ENCODE peak calls at places on chromosomes 6 and 20, in ten cellular contexts. Y is transverse colon, K is stomach, F is sigmoid colon, L is ovary, V is HepG2, U is suprapubic skin, B is H1, D is K562, A is SK-N-SH. M is an unnamed sample. For H3K27me3, the result is how much of the 10 kb centered on the place peaks cover.

GRCh38 chr6:87436435-87436834 is 28.7 kb downstream of the CFAP206 start:
- DNase-seq in Y (peak), K (peak), F (no peak), L (no peak), V (peak), U (no peak), B (peak), D (peak), A (no peak), M (no peak)

GRCh38 chr6:132964101-132964867 is 149.9 kb downstream of the RPS12 start:
- DNase-seq in Y (no peak), K (no peak), F (no peak), L (no peak), V (peak), U (no peak), B (no peak), D (peak), A (peak), M (no peak)

GRCh38 chr6:70379473-70380013 is 33.8 kb upstream of the FAM135A start:
- DNase-seq in Y (no peak), K (no peak), F (no peak), L (no peak), V (no peak), U (no peak), B (no peak), D (no peak), A (no peak), M (no peak)

GRCh38 chr6:163151212-163151611 is 263.3 kb upstream of the QKI start:
- DNase-seq in Y (no peak), K (no peak), F (no peak), L (no peak), V (no peak), U (no peak), B (no peak), D (no peak), A (no peak), M (no peak)

GRCh38 chr6:41122373-41122772 is 31.8 kb downstream of the TREML1 start:
- DNase-seq in Y (no peak), K (no peak), F (no peak), L (no peak), V (no peak), U (no peak), B (no peak), D (no peak), A (no peak), M (no peak)

GRCh38 chr20:63828545-63828944 is 2.5 kb downstream of the ZBTB46 start:
- DNase-seq in Y (no peak), K (no peak), F (no peak), L (no peak), V (no peak), U (no peak), B (no peak), D (no peak), A (no peak), M (no peak)

GRCh38 chr6:44110005-44110681 is 17.1 kb downstream of the MRPL14 start:
- DNase-seq in Y (no peak), K (no peak), F (no peak), L (no peak), V (no peak), U (no peak), B (no peak), D (no peak), A (no peak), M (no peak)

GRCh38 chr6:56849876-56850275 is 105.0 kb upstream of the BEND6 start:
- DNase-seq in Y (no peak), K (no peak), F (no peak), L (peak), V (no peak), U (no peak), B (no peak), D (no peak), A (no peak), M (no peak)

GRCh38 chr6:13302751-13303667 is 25.3 kb downstream of the TBC1D7 start:
- DNase-seq in Y (peak), K (peak), F (peak), L (no peak), V (peak), U (peak), B (no peak), D (peak), A (no peak), M (no peak)

GRCh38 chr6:96704713-96705112 is 132.6 kb downstream of the GPR63 start:
- DNase-seq in Y (no peak), K (no peak), F (no peak), L (no peak), V (no peak), U (no peak), B (no peak), D (no peak), A (no peak), M (no peak)

GRCh38 chr6:15893556-15894253 is 230.9 kb upstream of the DTNBP1 start:
- DNase-seq in Y (no peak), K (no peak), F (no peak), L (no peak), V (peak), U (no peak), B (no peak), D (peak), A (no peak), M (no peak)

GRCh38 chr20:45629496-45630100 is at the start of gene WFDC10A:
- DNase-seq in Y (peak), K (peak), F (no peak), L (no peak), V (peak), U (no peak), B (peak), D (peak), A (peak), M (peak)

GRCh38 chr6:87154641-87155271 is 609 bp upstream of the ZNF292 start:
- DNase-seq in Y (no peak), K (no peak), F (no peak), L (no peak), V (no peak), U (no peak), B (no peak), D (peak), A (peak), M (no peak)

GRCh38 chr6:33116881-33117711 is 41.3 kb downstream of the HLA-DPB1 start:
- DNase-seq in Y (no peak), K (no peak), F (no peak), L (no peak), V (no peak), U (no peak), B (peak), D (no peak), A (peak), M (no peak)

GRCh38 chr20:57482148-57482547 is 42.8 kb downstream of the CTCFL start:
- DNase-seq in Y (no peak), K (no peak), F (no peak), L (no peak), V (no peak), U (no peak), B (no peak), D (no peak), A (no peak), M (no peak)

GRCh38 chr6:32627831-32628230 is 9.4 kb upstream of the HLA-DQA1 start:
- DNase-seq in Y (peak), K (peak), F (no peak), L (no peak), V (no peak), U (no peak), B (no peak), D (no peak), A (no peak), M (no peak)

GRCh38 chr6:73375216-73375615 is 5.5 kb upstream of the OOEP start:
- DNase-seq in Y (no peak), K (no peak), F (no peak), L (no peak), V (peak), U (no peak), B (no peak), D (no peak), A (no peak), M (no peak)

GRCh38 chr6:134873500-134874388 is 76.2 kb downstream of the ALDH8A1 start:
- DNase-seq in Y (peak), K (peak), F (no peak), L (no peak), V (no peak), U (no peak), B (no peak), D (no peak), A (no peak), M (no peak)

GRCh38 chr20:40314278-40314677 is 374.8 kb downstream of the MAFB start:
- DNase-seq in Y (no peak), K (no peak), F (no peak), L (no peak), V (no peak), U (no peak), B (no peak), D (no peak), A (no peak), M (no peak)

GRCh38 chr6:37273697-37274096 is 15.8 kb upstream of the TMEM217 start:
- DNase-seq in Y (no peak), K (no peak), F (no peak), L (no peak), V (no peak), U (no peak), B (no peak), D (no peak), A (no peak), M (no peak)

GRCh38 chr6:152314483-152314832 is 322.7 kb downstream of the SYNE1 start:
- DNase-seq in Y (no peak), K (no peak), F (no peak), L (no peak), V (no peak), U (no peak), B (no peak), D (no peak), A (no peak), M (no peak)

GRCh38 chr6:88244721-88245120 is 78.6 kb upstream of the CNR1 start:
- DNase-seq in Y (no peak), K (no peak), F (no peak), L (no peak), V (no peak), U (no peak), B (no peak), D (no peak), A (no peak), M (no peak)

GRCh38 chr6:16334671-16335070 is 96.3 kb downstream of the GMPR start:
- DNase-seq in Y (peak), K (no peak), F (peak), L (peak), V (no peak), U (peak), B (no peak), D (no peak), A (no peak), M (peak)

GRCh38 chr6:20631525-20631924 is 97.3 kb downstream of the CDKAL1 start:
- DNase-seq in Y (no peak), K (no peak), F (no peak), L (no peak), V (no peak), U (no peak), B (no peak), D (no peak), A (no peak), M (no peak)

GRCh38 chr6:18504232-18504596 is 117.1 kb downstream of the RNF144B start:
- DNase-seq in Y (no peak), K (no peak), F (no peak), L (no peak), V (no peak), U (no peak), B (no peak), D (no peak), A (no peak), M (no peak)

GRCh38 chr6:121592955-121593665 is 157.7 kb downstream of the GJA1 start:
- DNase-seq in Y (no peak), K (no peak), F (no peak), L (no peak), V (no peak), U (no peak), B (no peak), D (no peak), A (peak), M (no peak)

GRCh38 chr6:11653028-11653583 is 115.6 kb downstream of the TMEM170B start:
- DNase-seq in Y (no peak), K (no peak), F (no peak), L (peak), V (peak), U (no peak), B (peak), D (peak), A (no peak), M (no peak)

GRCh38 chr6:26131618-26132017 is 44.4 kb downstream of the HFE start:
- DNase-seq in Y (no peak), K (no peak), F (no peak), L (no peak), V (no peak), U (no peak), B (no peak), D (no peak), A (no peak), M (no peak)

GRCh38 chr6:113697642-113698410 is 159.3 kb upstream of the MARCKS start:
- DNase-seq in Y (no peak), K (no peak), F (no peak), L (no peak), V (no peak), U (no peak), B (no peak), D (no peak), A (no peak), M (no peak)

GRCh38 chr6:72616406-72617015 is 5.4 kb upstream of the KCNQ5 start:
- DNase-seq in Y (no peak), K (no peak), F (no peak), L (no peak), V (peak), U (no peak), B (no peak), D (no peak), A (peak), M (no peak)

GRCh38 chr20:51462566-51463276 is 79.8 kb downstream of the NFATC2 start:
- DNase-seq in Y (peak), K (no peak), F (peak), L (peak), V (no peak), U (peak), B (no peak), D (no peak), A (peak), M (peak)

GRCh38 chr6:30615958-30616810 is 859 bp downstream of the PPP1R10 start:
- DNase-seq in Y (no peak), K (no peak), F (peak), L (no peak), V (peak), U (no peak), B (no peak), D (peak), A (no peak), M (peak)

GRCh38 chr6:157760589-157761330 is 62.3 kb upstream of the SNX9 start:
- DNase-seq in Y (no peak), K (no peak), F (no peak), L (no peak), V (no peak), U (no peak), B (no peak), D (no peak), A (no peak), M (no peak)

GRCh38 chr6:73694711-73695411 is 1.1 kb upstream of the CD109 start:
- DNase-seq in Y (no peak), K (no peak), F (no peak), L (no peak), V (no peak), U (no peak), B (no peak), D (no peak), A (no peak), M (no peak)

GRCh38 chr20:32685541-32686529 is 12.1 kb upstream of the C20orf203 start:
- DNase-seq in Y (no peak), K (no peak), F (no peak), L (no peak), V (peak), U (no peak), B (no peak), D (no peak), A (peak), M (peak)

GRCh38 chr20:19423892-19424620 is 211.6 kb downstream of the SLC24A3 start:
- DNase-seq in Y (no peak), K (no peak), F (no peak), L (no peak), V (no peak), U (no peak), B (no peak), D (no peak), A (no peak), M (no peak)

DNA sequence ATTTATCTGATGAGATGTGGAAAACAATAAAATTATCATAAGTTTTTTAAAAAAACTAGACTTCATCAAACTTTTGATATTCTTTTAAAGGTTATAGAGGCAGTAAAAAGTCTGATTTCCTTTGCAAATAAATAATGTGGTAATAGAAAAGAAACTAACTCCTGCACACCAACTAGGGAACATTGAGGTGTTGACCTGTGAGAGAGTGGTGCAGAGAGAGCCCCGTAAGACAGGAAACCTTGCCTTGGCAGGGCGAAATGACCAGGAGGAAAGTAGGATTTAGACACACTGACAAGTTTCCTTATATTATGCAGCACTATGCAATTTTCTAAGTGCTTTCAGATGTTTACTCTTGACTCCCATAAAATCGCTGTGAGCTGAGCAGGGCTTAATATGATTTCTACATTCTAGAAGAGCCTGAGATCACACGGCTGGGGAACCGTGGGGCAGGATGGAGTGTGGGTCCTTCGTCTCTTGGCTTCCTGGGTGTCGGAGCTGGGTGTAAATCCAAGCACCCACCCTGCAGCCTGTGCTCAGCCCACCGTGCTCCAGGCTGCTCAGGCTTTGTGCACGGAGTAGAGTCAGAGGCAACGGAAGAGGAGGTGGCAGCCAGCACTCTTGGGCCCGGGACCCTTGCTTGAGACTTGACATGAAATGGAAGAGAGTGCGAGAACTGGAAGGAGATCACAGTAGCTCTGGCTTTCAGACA is 61.3 kb upstream of the FOXQ1 start:
- DNase-seq in Y (no peak), K (no peak), F (no peak), L (no peak), V (no peak), U (no peak), B (no peak), D (no peak), A (no peak), M (no peak)
- H3K27me3 ChIP-seq in Y (under half), K (under half), F (under half), L (under half), V (under half), U (under half), B (under half), D (under half), A (under half), M (under half)

GRCh38 chr6:98977606-98978292 is 30.0 kb upstream of the FBXL4 start:
- DNase-seq in Y (no peak), K (no peak), F (no peak), L (no peak), V (no peak), U (no peak), B (no peak), D (no peak), A (no peak), M (no peak)

GRCh38 chr6:98985391-98985790 is 37.6 kb upstream of the FBXL4 start:
- DNase-seq in Y (no peak), K (no peak), F (no peak), L (no peak), V (no peak), U (no peak), B (no peak), D (no peak), A (no peak), M (no peak)

GRCh38 chr6:98976674-98977365 is 29.1 kb upstream of the FBXL4 start:
- DNase-seq in Y (no peak), K (no peak), F (no peak), L (no peak), V (no peak), U (no peak), B (no peak), D (no peak), A (no peak), M (no peak)

GRCh38 chr6:98984102-98984501 is 36.4 kb upstream of the FBXL4 start:
- DNase-seq in Y (no peak), K (no peak), F (no peak), L (no peak), V (no peak), U (no peak), B (no peak), D (no peak), A (no peak), M (no peak)

DNA sequence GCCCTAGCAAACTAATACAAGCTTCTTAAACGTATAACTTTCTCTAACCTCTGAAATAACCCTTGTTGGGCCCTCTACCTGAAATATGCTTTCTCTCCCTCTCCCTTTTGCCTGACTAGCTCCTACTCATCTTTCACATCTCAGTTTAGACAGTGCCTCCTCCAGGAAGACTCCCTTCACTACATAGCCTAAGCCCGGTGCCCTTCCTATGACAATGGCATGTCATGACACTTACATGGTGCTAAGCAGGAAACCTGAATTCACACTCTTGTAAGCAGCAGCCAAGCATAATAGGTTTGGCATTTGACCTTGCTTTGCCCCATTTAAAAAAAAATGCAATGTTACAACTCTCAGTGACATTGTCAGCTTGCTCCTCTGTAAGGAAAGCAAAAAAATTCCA is 33.1 kb upstream of the FBXL4 start:
- DNase-seq in Y (no peak), K (no peak), F (no peak), L (no peak), V (no peak), U (no peak), B (peak), D (no peak), A (no peak), M (no peak)
- TF ChIP-seq CTCF in Y (no peak), K (no peak), F (no peak), L (no peak), V (no peak), U (no peak), B (peak), D (peak), A (no peak), M (no peak)

DNA sequence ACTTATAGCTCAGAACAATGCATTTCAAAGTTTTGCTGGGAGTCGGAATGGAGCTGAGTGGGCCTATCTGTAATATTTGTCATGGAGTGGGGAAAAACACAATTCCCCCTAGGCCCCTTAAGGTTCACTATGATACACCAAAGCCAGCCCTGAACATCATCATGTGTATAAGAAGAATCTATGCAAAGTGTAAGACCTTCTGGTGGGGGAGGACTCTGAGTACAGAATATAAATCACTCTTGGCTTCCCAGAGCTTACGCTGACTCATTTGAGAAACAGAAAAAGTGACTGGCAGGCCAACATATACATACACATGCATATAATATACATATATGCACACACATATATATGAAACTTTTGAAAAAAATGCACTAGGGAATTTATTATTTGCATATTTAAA is 54.1 kb upstream of the UBR2 start:
- DNase-seq in Y (no peak), K (no peak), F (no peak), L (no peak), V (no peak), U (no peak), B (no peak), D (no peak), A (no peak), M (no peak)
- TF ChIP-seq EP300 in Y (no peak), K (no peak), F (no peak), L (no peak), V (no peak), U (no peak), B (no peak), D (no peak), A (no peak), M (no peak)

GRCh38 chr20:47680804-47681529 is 104.3 kb downstream of the SULF2 start:
- DNase-seq in Y (no peak), K (no peak), F (no peak), L (no peak), V (peak), U (no peak), B (no peak), D (no peak), A (no peak), M (no peak)
- H3K27me3 ChIP-seq in Y (under half), K (under half), F (under half), L (under half), V (under half), U (under half), B (under half), D (under half), A (under half), M (under half)